ENCODE peak calls at places on chromosome 17, in seven cellular contexts. Z, C, S, T, E, G and M are unnamed samples.

GRCh38 chr17:48333034-48333491 is 97.0 kb downstream of the SKAP1 start:
- DNase-seq in Z (no peak), C (peak), S (no peak), T (peak), E (no peak), G (peak), M (no peak)

GRCh38 chr17:29195465-29196081 is 15.4 kb upstream of the MYO18A start:
- DNase-seq in Z (no peak), C (no peak), S (no peak), T (no peak), E (no peak), G (peak), M (no peak)

GRCh38 chr17:82272495-82273326 is 789 bp downstream of the CSNK1D start:
- DNase-seq in Z (no peak), C (no peak), S (peak), T (no peak), E (no peak), G (peak), M (peak)

GRCh38 chr17:63035271-63035670 is 69.2 kb downstream of the TANC2 start:
- DNase-seq in Z (no peak), C (peak), S (no peak), T (no peak), E (no peak), G (no peak), M (no peak)

GRCh38 chr17:69250641-69251040 is 22.0 kb upstream of the ABCA10 start:
- DNase-seq in Z (no peak), C (peak), S (no peak), T (no peak), E (no peak), G (no peak), M (no peak)

GRCh38 chr17:2635241-2635640 is 41.8 kb downstream of the PAFAH1B1 start:
- DNase-seq in Z (no peak), C (no peak), S (no peak), T (no peak), E (no peak), G (no peak), M (no peak)

GRCh38 chr17:33292184-33292980 is 713 bp downstream of the ASIC2 start:
- DNase-seq in Z (peak), C (peak), S (peak), T (peak), E (peak), G (peak), M (peak)

GRCh38 chr17:80453980-80454556 is 22.3 kb downstream of the NPTX1 start:
- DNase-seq in Z (no peak), C (no peak), S (no peak), T (no peak), E (no peak), G (no peak), M (no peak)

GRCh38 chr17:9577402-9577709 is 914 bp downstream of the CFAP52 start:
- DNase-seq in Z (no peak), C (no peak), S (no peak), T (no peak), E (no peak), G (no peak), M (no peak)

GRCh38 chr17:31740611-31741082 is 118.4 kb downstream of the COPRS start:
- DNase-seq in Z (no peak), C (peak), S (no peak), T (peak), E (no peak), G (peak), M (peak)

GRCh38 chr17:81794509-81794908 is 9.4 kb upstream of the GCGR start:
- DNase-seq in Z (no peak), C (no peak), S (no peak), T (peak), E (no peak), G (peak), M (no peak)

GRCh38 chr17:66682293-66682692 is 152.6 kb upstream of the CACNG5 start:
- DNase-seq in Z (no peak), C (no peak), S (no peak), T (no peak), E (no peak), G (no peak), M (no peak)

GRCh38 chr17:79633154-79633553 is 22.3 kb upstream of the RBFOX3 start:
- DNase-seq in Z (no peak), C (no peak), S (peak), T (no peak), E (no peak), G (no peak), M (no peak)

GRCh38 chr17:35743911-35744328 is 9.1 kb downstream of the GAS2L2 start:
- DNase-seq in Z (no peak), C (peak), S (peak), T (peak), E (no peak), G (peak), M (peak)

GRCh38 chr17:16470302-16470701 is 21.7 kb downstream of the LRRC75A start:
- DNase-seq in Z (no peak), C (no peak), S (peak), T (no peak), E (no peak), G (no peak), M (no peak)

GRCh38 chr17:81391268-81391963 is 3.8 kb upstream of the BAHCC1 start:
- DNase-seq in Z (no peak), C (no peak), S (no peak), T (no peak), E (no peak), G (no peak), M (no peak)

GRCh38 chr17:19411641-19412040 is 609 bp downstream of the RNF112 start:
- DNase-seq in Z (no peak), C (no peak), S (no peak), T (no peak), E (no peak), G (no peak), M (no peak)

GRCh38 chr17:7561028-7561575 is 617 bp upstream of the SENP3 start:
- DNase-seq in Z (no peak), C (peak), S (peak), T (peak), E (peak), G (peak), M (peak)

GRCh38 chr17:42676424-42677011 is at the start of gene PLEKHH3:
- DNase-seq in Z (no peak), C (no peak), S (no peak), T (no peak), E (no peak), G (no peak), M (no peak)

GRCh38 chr17:78313735-78314648 is 45.9 kb downstream of the SOCS3 start:
- DNase-seq in Z (peak), C (peak), S (peak), T (peak), E (no peak), G (peak), M (peak)

GRCh38 chr17:82410014-82410716 is 8.0 kb upstream of the HEXD start:
- DNase-seq in Z (no peak), C (no peak), S (no peak), T (no peak), E (no peak), G (no peak), M (no peak)

GRCh38 chr17:79779661-79780365 is 1.9 kb downstream of the CBX2 start:
- DNase-seq in Z (no peak), C (no peak), S (no peak), T (no peak), E (no peak), G (peak), M (no peak)

GRCh38 chr17:68489919-68490318 is 22.3 kb upstream of the PRKAR1A start:
- DNase-seq in Z (no peak), C (no peak), S (no peak), T (no peak), E (no peak), G (no peak), M (no peak)

GRCh38 chr17:40307001-40307690 is 1.8 kb upstream of the RARA start:
- DNase-seq in Z (no peak), C (no peak), S (no peak), T (peak), E (no peak), G (no peak), M (peak)

GRCh38 chr17:58120195-58120822 is 27.9 kb upstream of the OR4D1 start:
- DNase-seq in Z (no peak), C (peak), S (peak), T (peak), E (peak), G (peak), M (peak)

GRCh38 chr17:83200231-83200699 is 120.9 kb downstream of the METRNL start:
- DNase-seq in Z (no peak), C (peak), S (no peak), T (no peak), E (no peak), G (peak), M (no peak)

GRCh38 chr17:32241521-32242094 is 24.0 kb upstream of the RHBDL3 start:
- DNase-seq in Z (no peak), C (no peak), S (no peak), T (no peak), E (no peak), G (no peak), M (peak)

GRCh38 chr17:46839211-46839610 is 12.2 kb upstream of the WNT9B start:
- DNase-seq in Z (no peak), C (no peak), S (no peak), T (no peak), E (no peak), G (no peak), M (no peak)

GRCh38 chr17:7263071-7263800 is 958 bp upstream of the CLDN7 start:
- DNase-seq in Z (no peak), C (no peak), S (peak), T (no peak), E (no peak), G (peak), M (peak)

GRCh38 chr17:79633937-79634813 is 23.3 kb upstream of the RBFOX3 start:
- DNase-seq in Z (no peak), C (no peak), S (peak), T (no peak), E (no peak), G (no peak), M (no peak)

GRCh38 chr17:1440921-1441320 is 15.1 kb downstream of the CRK start:
- DNase-seq in Z (no peak), C (no peak), S (no peak), T (no peak), E (no peak), G (peak), M (no peak)
- H3K4ac ChIP-seq in Z (no peak), C (peak), S (no peak), T (no peak), E (no peak), G (peak), M (no peak)

GRCh38 chr17:45282683-45283644 is 21.1 kb upstream of the SPATA32 start:
- DNase-seq in Z (no peak), C (peak), S (no peak), T (peak), E (no peak), G (peak), M (peak)
- H2BK5ac ChIP-seq in Z (peak), C (peak), S (no peak), T (no peak), E (no peak), G (no peak), M (no peak)

GRCh38 chr17:1011138-1011537 is 14.2 kb downstream of the TIMM22 start:
- DNase-seq in Z (no peak), C (no peak), S (no peak), T (no peak), E (no peak), G (no peak), M (no peak)
- H3K4ac ChIP-seq in Z (no peak), C (no peak), S (no peak), T (no peak), E (no peak), G (no peak), M (no peak)

GRCh38 chr17:64546716-64547115 is 39.9 kb downstream of the CEP95 start:
- DNase-seq in Z (no peak), C (no peak), S (no peak), T (no peak), E (no peak), G (no peak), M (no peak)
- H2BK5ac ChIP-seq in Z (no peak), C (no peak), S (no peak), T (no peak), E (no peak), G (no peak), M (no peak)

GRCh38 chr17:71585540-71585939 is 535.3 kb upstream of the SOX9 start:
- DNase-seq in Z (no peak), C (no peak), S (no peak), T (no peak), E (no peak), G (no peak), M (no peak)
- H3K4ac ChIP-seq in Z (no peak), C (no peak), S (no peak), T (no peak), E (no peak), G (no peak), M (no peak)

DNA sequence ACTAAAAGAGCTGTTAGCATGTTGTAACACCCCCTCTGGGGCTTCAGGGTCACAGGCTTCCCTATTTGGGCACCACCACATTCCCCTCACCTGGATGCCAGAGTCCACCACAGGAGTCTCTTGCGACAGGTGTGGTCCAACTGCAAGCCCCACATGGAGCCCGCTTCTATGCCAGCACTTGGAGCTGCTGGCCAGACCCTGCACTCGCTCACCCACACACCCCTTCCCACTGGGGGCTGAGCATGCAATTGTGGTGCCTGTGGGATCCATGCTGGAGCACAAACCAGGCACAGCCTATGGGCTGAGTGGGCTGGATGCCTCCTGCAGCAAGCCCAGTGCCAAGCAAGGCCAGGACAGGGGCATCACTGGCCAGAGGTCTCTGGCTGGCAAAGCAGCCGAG is 6.0 kb upstream of the BLMH start:
- DNase-seq in Z (no peak), C (no peak), S (no peak), T (no peak), E (no peak), G (no peak), M (no peak)
- H2BK5ac ChIP-seq in Z (no peak), C (no peak), S (no peak), T (no peak), E (no peak), G (no peak), M (no peak)

DNA sequence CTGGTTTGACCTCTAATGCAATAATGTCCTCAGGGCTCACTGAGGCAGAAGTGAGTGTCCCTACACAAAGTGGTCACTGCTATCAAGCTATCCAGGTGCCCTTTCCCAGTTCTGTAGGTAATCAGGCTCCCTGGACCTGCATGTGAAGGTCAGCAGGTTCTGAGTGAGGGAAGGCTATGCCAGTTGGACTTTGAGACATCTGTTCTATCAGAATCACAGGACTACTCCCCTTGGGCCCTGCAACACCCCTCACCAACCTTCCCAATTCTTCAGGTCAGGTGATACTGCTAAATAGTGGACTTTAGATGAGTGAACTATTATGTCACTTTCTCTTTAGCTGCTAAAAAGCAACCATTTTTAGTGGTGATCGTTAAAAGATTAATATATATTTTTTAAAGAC is 37.6 kb downstream of the ZZEF1 start:
- DNase-seq in Z (no peak), C (no peak), S (no peak), T (no peak), E (no peak), G (no peak), M (no peak)
- H3K4ac ChIP-seq in Z (no peak), C (peak), S (no peak), T (no peak), E (no peak), G (no peak), M (no peak)

GRCh38 chr17:55152236-55152635 is 112.5 kb upstream of the HLF start:
- DNase-seq in Z (no peak), C (peak), S (no peak), T (no peak), E (no peak), G (no peak), M (no peak)
- H2BK5ac ChIP-seq in Z (no peak), C (no peak), S (no peak), T (no peak), E (no peak), G (no peak), M (no peak)

GRCh38 chr17:59503489-59503888 is 61.9 kb upstream of the DHX40 start:
- DNase-seq in Z (no peak), C (no peak), S (no peak), T (no peak), E (no peak), G (no peak), M (no peak)
- H3K4ac ChIP-seq in Z (no peak), C (no peak), S (no peak), T (no peak), E (no peak), G (no peak), M (no peak)

GRCh38 chr17:4189280-4189679 is 46.3 kb downstream of the CYB5D2 start:
- DNase-seq in Z (no peak), C (no peak), S (no peak), T (no peak), E (no peak), G (no peak), M (no peak)

GRCh38 chr17:4198995-4199394 is 56.0 kb downstream of the CYB5D2 start:
- DNase-seq in Z (no peak), C (no peak), S (no peak), T (no peak), E (no peak), G (no peak), M (no peak)

GRCh38 chr17:4195306-4195705 is 52.3 kb downstream of the CYB5D2 start:
- DNase-seq in Z (no peak), C (peak), S (no peak), T (peak), E (no peak), G (peak), M (no peak)

GRCh38 chr17:4199818-4200402 is 56.9 kb downstream of the CYB5D2 start:
- DNase-seq in Z (no peak), C (peak), S (peak), T (peak), E (peak), G (peak), M (peak)

GRCh38 chr17:4194796-4195195 is 51.8 kb downstream of the CYB5D2 start:
- DNase-seq in Z (no peak), C (no peak), S (no peak), T (no peak), E (no peak), G (no peak), M (no peak)
- H2BK5ac ChIP-seq in Z (no peak), C (no peak), S (no peak), T (no peak), E (no peak), G (no peak), M (no peak)